ENCODE peak calls at places on chromosome 6, in ten cellular contexts. Y is CD8-positive, alpha-beta memory T cell; N is CD8-positive, alpha-beta T cell; O is heart right ventricle; Q is kidney epithelial cell; B is transverse colon; K is heart left ventricle; C is gastrocnemius medialis; M is naive thymus-derived CD4-positive, alpha-beta T cell; H is cardiac muscle cell. F is an unnamed sample. For H3K36me3, the result is how much of the 10 kb centered on the place peaks cover.

GRCh38 chr6:35635601-35636597 is 52.8 kb downstream of the FKBP5 start:
- DNase-seq in Y (no peak), N (no peak), O (no peak), Q (no peak), B (no peak), K (no peak), C (no peak), M (no peak), H (no peak), F (no peak)

GRCh38 chr6:33854572-33855030 is 50.8 kb upstream of the MLN start:
- DNase-seq in Y (no peak), N (no peak), O (no peak), Q (no peak), B (no peak), K (no peak), C (no peak), M (no peak), H (no peak), F (no peak)

GRCh38 chr6:97138581-97138980 is 144.4 kb downstream of the MMS22L start:
- DNase-seq in Y (no peak), N (no peak), O (no peak), Q (no peak), B (no peak), K (no peak), C (no peak), M (no peak), H (no peak), F (no peak)

GRCh38 chr6:87832025-87832825 is 130.2 kb upstream of the AKIRIN2 start:
- DNase-seq in Y (peak), N (no peak), O (no peak), Q (no peak), B (no peak), K (no peak), C (no peak), M (no peak), H (peak), F (no peak)

GRCh38 chr6:5053864-5054426 is 31.2 kb upstream of the PPP1R3G start:
- DNase-seq in Y (no peak), N (no peak), O (no peak), Q (no peak), B (no peak), K (no peak), C (no peak), M (no peak), H (no peak), F (no peak)

GRCh38 chr6:168852336-168852884 is 401.2 kb downstream of the THBS2 start:
- DNase-seq in Y (no peak), N (no peak), O (no peak), Q (no peak), B (no peak), K (no peak), C (no peak), M (no peak), H (no peak), F (no peak)

GRCh38 chr6:79671605-79672266 is 40.6 kb downstream of the SH3BGRL2 start:
- DNase-seq in Y (peak), N (peak), O (peak), Q (peak), B (peak), K (peak), C (peak), M (peak), H (no peak), F (no peak)

GRCh38 chr6:11398451-11399326 is 138.9 kb upstream of the TMEM170B start:
- DNase-seq in Y (no peak), N (no peak), O (no peak), Q (no peak), B (no peak), K (no peak), C (no peak), M (no peak), H (peak), F (no peak)

GRCh38 chr6:8335896-8336295 is 99.4 kb downstream of the SLC35B3 start:
- DNase-seq in Y (no peak), N (no peak), O (no peak), Q (no peak), B (no peak), K (no peak), C (no peak), M (no peak), H (no peak), F (no peak)

GRCh38 chr6:166460473-166461437 is 78.0 kb upstream of the MPC1 start:
- DNase-seq in Y (no peak), N (no peak), O (no peak), Q (no peak), B (no peak), K (no peak), C (no peak), M (no peak), H (peak), F (no peak)

GRCh38 chr6:73521351-73522254 is 771 bp upstream of the EEF1A1 start:
- DNase-seq in Y (peak), N (peak), O (peak), Q (no peak), B (no peak), K (peak), C (peak), M (peak), H (peak), F (no peak)

GRCh38 chr6:127146935-127147334 is 28.5 kb downstream of the RSPO3 start:
- DNase-seq in Y (no peak), N (no peak), O (no peak), Q (peak), B (no peak), K (no peak), C (no peak), M (no peak), H (peak), F (no peak)

GRCh38 chr6:46015119-46015968 is at the start of gene CLIC5:
- DNase-seq in Y (peak), N (no peak), O (peak), Q (no peak), B (peak), K (peak), C (peak), M (peak), H (no peak), F (no peak)

GRCh38 chr6:151385177-151385576 is 6.2 kb downstream of the ZBTB2 start:
- DNase-seq in Y (no peak), N (no peak), O (no peak), Q (no peak), B (no peak), K (no peak), C (no peak), M (no peak), H (no peak), F (no peak)

GRCh38 chr6:152605901-152606390 is 31.2 kb downstream of the SYNE1 start:
- DNase-seq in Y (no peak), N (no peak), O (no peak), Q (no peak), B (no peak), K (no peak), C (no peak), M (no peak), H (no peak), F (no peak)

GRCh38 chr6:129863664-129864063 is 2.5 kb upstream of the TMEM244 start:
- DNase-seq in Y (no peak), N (no peak), O (no peak), Q (no peak), B (no peak), K (no peak), C (no peak), M (no peak), H (no peak), F (no peak)

GRCh38 chr6:68728124-68728523 is 93.0 kb downstream of the ADGRB3 start:
- DNase-seq in Y (no peak), N (no peak), O (no peak), Q (no peak), B (no peak), K (no peak), C (no peak), M (no peak), H (peak), F (no peak)

GRCh38 chr6:169641461-169642085 is 60.3 kb downstream of the WDR27 start:
- DNase-seq in Y (no peak), N (no peak), O (no peak), Q (no peak), B (no peak), K (no peak), C (no peak), M (no peak), H (no peak), F (no peak)

GRCh38 chr6:152697634-152698033 is at the start of gene MYCT1:
- DNase-seq in Y (no peak), N (no peak), O (no peak), Q (no peak), B (no peak), K (no peak), C (no peak), M (no peak), H (peak), F (no peak)

GRCh38 chr6:82240191-82240590 is 7.4 kb downstream of the IBTK start:
- DNase-seq in Y (no peak), N (no peak), O (no peak), Q (no peak), B (no peak), K (no peak), C (no peak), M (no peak), H (no peak), F (no peak)

GRCh38 chr6:15561447-15562199 is 101.2 kb downstream of the DTNBP1 start:
- DNase-seq in Y (no peak), N (no peak), O (no peak), Q (no peak), B (no peak), K (no peak), C (no peak), M (no peak), H (peak), F (no peak)

GRCh38 chr6:5302995-5303622 is 41.8 kb downstream of the FARS2 start:
- DNase-seq in Y (peak), N (peak), O (peak), Q (no peak), B (peak), K (peak), C (peak), M (peak), H (peak), F (no peak)

GRCh38 chr6:72376736-72377135 is 245.1 kb upstream of the KCNQ5 start:
- DNase-seq in Y (no peak), N (no peak), O (no peak), Q (no peak), B (no peak), K (no peak), C (no peak), M (no peak), H (no peak), F (no peak)

GRCh38 chr6:169201985-169202384 is 51.7 kb downstream of the THBS2 start:
- DNase-seq in Y (no peak), N (no peak), O (no peak), Q (no peak), B (no peak), K (no peak), C (no peak), M (no peak), H (no peak), F (no peak)

GRCh38 chr6:37110455-37111155 is 59.3 kb upstream of the PIM1 start:
- DNase-seq in Y (no peak), N (no peak), O (no peak), Q (no peak), B (no peak), K (no peak), C (no peak), M (peak), H (peak), F (no peak)

GRCh38 chr6:167703781-167704180 is 122.9 kb upstream of the AFDN start:
- DNase-seq in Y (no peak), N (no peak), O (no peak), Q (no peak), B (no peak), K (no peak), C (no peak), M (no peak), H (no peak), F (no peak)

GRCh38 chr6:157488058-157488457 is 107.1 kb downstream of the ZDHHC14 start:
- DNase-seq in Y (no peak), N (no peak), O (no peak), Q (no peak), B (no peak), K (no peak), C (no peak), M (no peak), H (no peak), F (no peak)

GRCh38 chr6:108114861-108115597 is 40.5 kb upstream of the OSTM1 start:
- DNase-seq in Y (no peak), N (no peak), O (peak), Q (no peak), B (peak), K (peak), C (no peak), M (peak), H (peak), F (peak)

GRCh38 chr6:72784581-72784980 is 162.7 kb downstream of the KCNQ5 start:
- DNase-seq in Y (no peak), N (no peak), O (no peak), Q (no peak), B (no peak), K (no peak), C (no peak), M (no peak), H (peak), F (no peak)

GRCh38 chr6:7238900-7239589 is 74.0 kb downstream of the SSR1 start:
- DNase-seq in Y (peak), N (peak), O (peak), Q (no peak), B (peak), K (peak), C (peak), M (peak), H (peak), F (peak)

GRCh38 chr6:127790571-127790970 is 110.3 kb downstream of the THEMIS start:
- DNase-seq in Y (no peak), N (no peak), O (no peak), Q (no peak), B (no peak), K (no peak), C (no peak), M (no peak), H (no peak), F (no peak)

GRCh38 chr6:139291813-139292619 is at the start of gene TXLNB:
- DNase-seq in Y (peak), N (peak), O (peak), Q (peak), B (peak), K (peak), C (peak), M (peak), H (peak), F (peak)

GRCh38 chr6:45327956-45328522 is at the start of gene RUNX2:
- DNase-seq in Y (peak), N (no peak), O (no peak), Q (peak), B (no peak), K (no peak), C (no peak), M (no peak), H (peak), F (peak)

GRCh38 chr6:41741625-41742490 is 5.3 kb downstream of the PGC start:
- DNase-seq in Y (no peak), N (no peak), O (no peak), Q (no peak), B (peak), K (no peak), C (no peak), M (no peak), H (no peak), F (no peak)

GRCh38 chr6:15524736-15525401 is 138.0 kb downstream of the DTNBP1 start:
- DNase-seq in Y (no peak), N (no peak), O (no peak), Q (no peak), B (no peak), K (no peak), C (no peak), M (no peak), H (no peak), F (no peak)

GRCh38 chr6:82000551-82000950 is 247.0 kb downstream of the IBTK start:
- DNase-seq in Y (no peak), N (no peak), O (no peak), Q (no peak), B (no peak), K (no peak), C (no peak), M (no peak), H (no peak), F (no peak)

GRCh38 chr6:87815449-87815848 is 113.4 kb upstream of the AKIRIN2 start:
- DNase-seq in Y (no peak), N (no peak), O (no peak), Q (no peak), B (no peak), K (no peak), C (no peak), M (no peak), H (no peak), F (no peak)

GRCh38 chr6:153051801-153052200 is 49.3 kb upstream of the MTRF1L start:
- DNase-seq in Y (no peak), N (no peak), O (no peak), Q (no peak), B (no peak), K (no peak), C (no peak), M (no peak), H (no peak), F (no peak)

DNA sequence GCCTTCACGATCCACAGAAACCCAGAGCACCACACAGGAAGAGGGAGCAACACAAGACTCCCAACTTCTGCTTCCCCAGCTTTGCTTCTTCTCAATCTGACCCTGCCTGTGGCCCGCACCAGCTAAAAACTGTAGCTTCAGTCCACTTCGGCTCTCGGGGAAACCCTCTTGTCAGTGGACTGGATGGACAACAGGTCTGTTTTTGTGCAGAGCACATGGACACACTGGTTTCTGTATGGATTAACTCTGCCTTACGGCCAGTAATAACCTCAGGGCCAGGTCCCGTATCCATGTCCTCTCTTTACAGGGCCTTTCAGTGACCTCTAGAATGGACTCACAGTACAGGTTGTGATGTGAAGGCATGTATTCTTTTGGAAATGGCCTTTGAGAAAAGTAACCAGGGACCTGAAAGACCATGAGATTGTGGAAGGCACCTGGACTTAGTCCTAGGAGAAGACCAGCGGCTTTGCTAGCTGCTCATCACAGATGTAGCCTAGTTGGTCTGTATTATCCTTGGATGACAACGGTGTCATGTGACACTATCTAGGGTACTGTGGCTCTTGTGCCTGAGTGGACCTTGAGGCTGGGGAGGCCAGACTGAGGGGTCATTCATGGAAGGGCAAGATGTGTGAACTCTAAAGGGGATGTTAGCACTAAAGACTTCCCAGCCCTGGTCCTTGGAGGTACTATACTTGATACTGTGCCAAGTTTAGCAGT is 5.8 kb downstream of the POLR1C start:
- DNase-seq in Y (no peak), N (no peak), O (no peak), Q (no peak), B (no peak), K (no peak), C (no peak), M (no peak), H (no peak), F (no peak)
- H3K36me3 ChIP-seq in Y (half or more), N (half or more), O (under half), Q (under half), B (under half), K (half or more), C (under half), M (under half), H (half or more), F (half or more)

GRCh38 chr6:155248021-155249001 is 15.5 kb upstream of the CLDN20 start:
- DNase-seq in Y (no peak), N (peak), O (no peak), Q (no peak), B (peak), K (peak), C (no peak), M (no peak), H (peak), F (no peak)

GRCh38 chr6:155253337-155253736 is 10.5 kb upstream of the CLDN20 start:
- DNase-seq in Y (no peak), N (no peak), O (no peak), Q (no peak), B (no peak), K (no peak), C (peak), M (no peak), H (no peak), F (no peak)

GRCh38 chr6:155252581-155252980 is 11.2 kb upstream of the CLDN20 start:
- DNase-seq in Y (no peak), N (no peak), O (no peak), Q (no peak), B (no peak), K (no peak), C (no peak), M (no peak), H (no peak), F (no peak)

GRCh38 chr6:155247618-155248017 is 16.2 kb upstream of the CLDN20 start:
- DNase-seq in Y (no peak), N (no peak), O (no peak), Q (no peak), B (no peak), K (no peak), C (no peak), M (no peak), H (no peak), F (no peak)

DNA sequence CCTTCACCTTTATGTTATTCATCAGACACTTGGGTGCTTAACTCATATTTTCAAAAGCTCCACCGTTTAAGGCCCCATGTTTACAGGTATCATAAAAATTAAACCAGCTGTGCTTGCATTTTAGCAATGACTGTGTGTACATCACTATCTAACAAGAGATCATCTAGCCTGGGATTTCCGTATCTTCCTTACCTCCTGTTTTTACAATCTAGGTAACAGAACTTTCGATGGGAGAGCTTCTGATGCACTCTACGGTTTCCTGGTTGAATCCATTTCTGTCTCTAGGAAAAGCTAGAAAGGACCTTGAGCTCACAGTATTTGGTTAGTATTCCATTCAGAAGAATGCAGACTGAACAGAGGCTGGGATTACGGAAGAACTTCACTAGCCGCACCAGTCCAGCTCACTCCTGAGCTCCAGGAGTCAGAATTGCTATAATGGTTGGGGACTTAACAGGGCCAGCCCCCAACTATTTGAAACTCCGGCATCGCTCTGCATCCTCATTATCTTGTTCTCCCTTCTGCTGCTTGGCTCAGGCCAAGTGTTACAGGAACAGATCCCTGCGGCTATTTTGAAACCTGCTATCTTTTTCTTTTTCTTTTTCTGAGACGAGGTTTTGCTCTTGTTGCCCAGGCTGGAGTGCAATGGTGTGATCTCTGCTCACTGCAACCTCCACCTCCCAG is 13.0 kb upstream of the CLDN20 start:
- DNase-seq in Y (no peak), N (no peak), O (no peak), Q (no peak), B (no peak), K (no peak), C (no peak), M (no peak), H (no peak), F (no peak)
- H3K36me3 ChIP-seq in Y (under half), N (under half), O (under half), Q (under half), B (under half), K (under half), C (under half), M (under half), H (under half), F (under half)

GRCh38 chr6:119324718-119325117 is 24.8 kb downstream of the MAN1A1 start:
- DNase-seq in Y (no peak), N (no peak), O (no peak), Q (no peak), B (no peak), K (no peak), C (no peak), M (no peak), H (no peak), F (no peak)

GRCh38 chr6:119323478-119323877 is 26.1 kb downstream of the MAN1A1 start:
- DNase-seq in Y (no peak), N (no peak), O (no peak), Q (peak), B (no peak), K (no peak), C (no peak), M (no peak), H (peak), F (no peak)

GRCh38 chr6:119325559-119326240 is 23.9 kb downstream of the MAN1A1 start:
- DNase-seq in Y (no peak), N (no peak), O (no peak), Q (no peak), B (no peak), K (no peak), C (no peak), M (no peak), H (no peak), F (no peak)

GRCh38 chr6:119322715-119323350 is 26.7 kb downstream of the MAN1A1 start:
- DNase-seq in Y (peak), N (no peak), O (no peak), Q (no peak), B (no peak), K (no peak), C (no peak), M (no peak), H (no peak), F (peak)

GRCh38 chr6:119323926-119324325 is 25.6 kb downstream of the MAN1A1 start:
- DNase-seq in Y (no peak), N (no peak), O (no peak), Q (no peak), B (no peak), K (no peak), C (no peak), M (no peak), H (peak), F (no peak)
- H3K36me3 ChIP-seq in Y (under half), N (under half), O (under half), Q (under half), B (under half), K (under half), C (under half), M (under half), H (under half), F (under half)

GRCh38 chr6:125296461-125296860 is 5.3 kb downstream of the HDDC2 start:
- DNase-seq in Y (no peak), N (no peak), O (no peak), Q (no peak), B (no peak), K (no peak), C (no peak), M (no peak), H (no peak), F (no peak)
- H3K36me3 ChIP-seq in Y (under half), N (under half), O (under half), Q (under half), B (under half), K (half or more), C (under half), M (under half), H (under half), F (half or more)